ENCODE peak calls at places on chromosomes 5 and 9, in nine cellular contexts. One of them, this sample, is unnamed.

GRCh38 chr5:132504746-132505145 is 14.2 kb upstream of the IRF1 start:
- ATAC-seq in gastrocnemius medialis: no peak
- ATAC-seq in Right ventricle myocardium superior: no peak
- ATAC-seq in activated CD4-positive, alpha-beta T cell treated with anti-CD3 and anti-CD28 coated beads for 36 hours: no peak
- ATAC-seq in activated naive CD8-positive, alpha-beta T cell treated with anti-CD3 and anti-CD28 coated beads, Interleukin-2, amount 10 ng/mL, durations not matched to agents 7 days and 5 days: no peak
- ATAC-seq in stimulated activated naive CD8-positive, alpha-beta T cell treated with anti-CD3 and anti-CD28 coated beads, Interleukin-15, Interleukin-2, amounts not matched to agents 100 U/mL and 50 U/mL, for 24 hours: no peak
- ATAC-seq in CD4-positive, alpha-beta T cell: no peak
- ATAC-seq in pancreas: peak
- ATAC-seq in natural killer cell: no peak
- ATAC-seq in this sample: no peak

GRCh38 chr5:177301503-177302165 is 1.9 kb downstream of the RAB24 start:
- ATAC-seq in Right ventricle myocardium superior: no peak
- ATAC-seq in natural killer cell: no peak
- ATAC-seq in activated naive CD8-positive, alpha-beta T cell treated with anti-CD3 and anti-CD28 coated beads, Interleukin-2, amount 10 ng/mL, durations not matched to agents 7 days and 5 days: no peak
- ATAC-seq in activated CD4-positive, alpha-beta T cell treated with anti-CD3 and anti-CD28 coated beads for 36 hours: no peak
- ATAC-seq in CD4-positive, alpha-beta T cell: no peak
- ATAC-seq in pancreas: peak
- ATAC-seq in stimulated activated naive CD8-positive, alpha-beta T cell treated with anti-CD3 and anti-CD28 coated beads, Interleukin-15, Interleukin-2, amounts not matched to agents 100 U/mL and 50 U/mL, for 24 hours: no peak
- ATAC-seq in gastrocnemius medialis: no peak
- ATAC-seq in this sample: peak

GRCh38 chr5:145510769-145511168 is 324.4 kb downstream of the PRELID2 start:
- ATAC-seq in pancreas: no peak
- ATAC-seq in Right ventricle myocardium superior: no peak
- ATAC-seq in activated naive CD8-positive, alpha-beta T cell treated with anti-CD3 and anti-CD28 coated beads, Interleukin-2, amount 10 ng/mL, durations not matched to agents 7 days and 5 days: no peak
- ATAC-seq in CD4-positive, alpha-beta T cell: no peak
- ATAC-seq in stimulated activated naive CD8-positive, alpha-beta T cell treated with anti-CD3 and anti-CD28 coated beads, Interleukin-15, Interleukin-2, amounts not matched to agents 100 U/mL and 50 U/mL, for 24 hours: no peak
- ATAC-seq in gastrocnemius medialis: no peak
- ATAC-seq in natural killer cell: no peak
- ATAC-seq in activated CD4-positive, alpha-beta T cell treated with anti-CD3 and anti-CD28 coated beads for 36 hours: no peak
- ATAC-seq in this sample: no peak

GRCh38 chr9:122254761-122255160 is 9.9 kb downstream of the RBM18 start:
- ATAC-seq in gastrocnemius medialis: no peak
- ATAC-seq in activated CD4-positive, alpha-beta T cell treated with anti-CD3 and anti-CD28 coated beads for 36 hours: no peak
- ATAC-seq in pancreas: no peak
- ATAC-seq in natural killer cell: no peak
- ATAC-seq in activated naive CD8-positive, alpha-beta T cell treated with anti-CD3 and anti-CD28 coated beads, Interleukin-2, amount 10 ng/mL, durations not matched to agents 7 days and 5 days: no peak
- ATAC-seq in stimulated activated naive CD8-positive, alpha-beta T cell treated with anti-CD3 and anti-CD28 coated beads, Interleukin-15, Interleukin-2, amounts not matched to agents 100 U/mL and 50 U/mL, for 24 hours: no peak
- ATAC-seq in Right ventricle myocardium superior: no peak
- ATAC-seq in CD4-positive, alpha-beta T cell: no peak
- ATAC-seq in this sample: no peak

GRCh38 chr5:149636861-149637246 is 55.6 kb downstream of the ARHGEF37 start:
- ATAC-seq in Right ventricle myocardium superior: peak
- ATAC-seq in natural killer cell: peak
- ATAC-seq in stimulated activated naive CD8-positive, alpha-beta T cell treated with anti-CD3 and anti-CD28 coated beads, Interleukin-15, Interleukin-2, amounts not matched to agents 100 U/mL and 50 U/mL, for 24 hours: peak
- ATAC-seq in activated CD4-positive, alpha-beta T cell treated with anti-CD3 and anti-CD28 coated beads for 36 hours: peak
- ATAC-seq in pancreas: peak
- ATAC-seq in gastrocnemius medialis: peak
- ATAC-seq in CD4-positive, alpha-beta T cell: peak
- ATAC-seq in activated naive CD8-positive, alpha-beta T cell treated with anti-CD3 and anti-CD28 coated beads, Interleukin-2, amount 10 ng/mL, durations not matched to agents 7 days and 5 days: peak
- ATAC-seq in this sample: peak

GRCh38 chr5:138241688-138242547 is 28.8 kb upstream of the CDC23 start:
- ATAC-seq in activated CD4-positive, alpha-beta T cell treated with anti-CD3 and anti-CD28 coated beads for 36 hours: no peak
- ATAC-seq in pancreas: peak
- ATAC-seq in stimulated activated naive CD8-positive, alpha-beta T cell treated with anti-CD3 and anti-CD28 coated beads, Interleukin-15, Interleukin-2, amounts not matched to agents 100 U/mL and 50 U/mL, for 24 hours: no peak
- ATAC-seq in gastrocnemius medialis: peak
- ATAC-seq in Right ventricle myocardium superior: peak
- ATAC-seq in CD4-positive, alpha-beta T cell: peak
- ATAC-seq in natural killer cell: peak
- ATAC-seq in activated naive CD8-positive, alpha-beta T cell treated with anti-CD3 and anti-CD28 coated beads, Interleukin-2, amount 10 ng/mL, durations not matched to agents 7 days and 5 days: peak
- ATAC-seq in this sample: peak

GRCh38 chr5:115374057-115374775 is 77.8 kb upstream of the CCDC112 start:
- ATAC-seq in CD4-positive, alpha-beta T cell: no peak
- ATAC-seq in activated CD4-positive, alpha-beta T cell treated with anti-CD3 and anti-CD28 coated beads for 36 hours: no peak
- ATAC-seq in stimulated activated naive CD8-positive, alpha-beta T cell treated with anti-CD3 and anti-CD28 coated beads, Interleukin-15, Interleukin-2, amounts not matched to agents 100 U/mL and 50 U/mL, for 24 hours: no peak
- ATAC-seq in pancreas: peak
- ATAC-seq in activated naive CD8-positive, alpha-beta T cell treated with anti-CD3 and anti-CD28 coated beads, Interleukin-2, amount 10 ng/mL, durations not matched to agents 7 days and 5 days: no peak
- ATAC-seq in natural killer cell: no peak
- ATAC-seq in gastrocnemius medialis: no peak
- ATAC-seq in Right ventricle myocardium superior: no peak
- ATAC-seq in this sample: no peak

GRCh38 chr5:138843789-138844461 is 31.2 kb downstream of the LRRTM2 start:
- ATAC-seq in stimulated activated naive CD8-positive, alpha-beta T cell treated with anti-CD3 and anti-CD28 coated beads, Interleukin-15, Interleukin-2, amounts not matched to agents 100 U/mL and 50 U/mL, for 24 hours: no peak
- ATAC-seq in CD4-positive, alpha-beta T cell: no peak
- ATAC-seq in pancreas: no peak
- ATAC-seq in activated CD4-positive, alpha-beta T cell treated with anti-CD3 and anti-CD28 coated beads for 36 hours: no peak
- ATAC-seq in gastrocnemius medialis: no peak
- ATAC-seq in natural killer cell: no peak
- ATAC-seq in activated naive CD8-positive, alpha-beta T cell treated with anti-CD3 and anti-CD28 coated beads, Interleukin-2, amount 10 ng/mL, durations not matched to agents 7 days and 5 days: no peak
- ATAC-seq in Right ventricle myocardium superior: peak
- ATAC-seq in this sample: peak

GRCh38 chr5:134506054-134507039 is 19.1 kb upstream of the JADE2 start:
- ATAC-seq in activated CD4-positive, alpha-beta T cell treated with anti-CD3 and anti-CD28 coated beads for 36 hours: no peak
- ATAC-seq in pancreas: peak
- ATAC-seq in Right ventricle myocardium superior: peak
- ATAC-seq in activated naive CD8-positive, alpha-beta T cell treated with anti-CD3 and anti-CD28 coated beads, Interleukin-2, amount 10 ng/mL, durations not matched to agents 7 days and 5 days: no peak
- ATAC-seq in CD4-positive, alpha-beta T cell: no peak
- ATAC-seq in stimulated activated naive CD8-positive, alpha-beta T cell treated with anti-CD3 and anti-CD28 coated beads, Interleukin-15, Interleukin-2, amounts not matched to agents 100 U/mL and 50 U/mL, for 24 hours: no peak
- ATAC-seq in gastrocnemius medialis: peak
- ATAC-seq in natural killer cell: no peak
- ATAC-seq in this sample: peak

GRCh38 chr9:1366300-1366699 is 316.1 kb downstream of the DMRT2 start:
- ATAC-seq in activated CD4-positive, alpha-beta T cell treated with anti-CD3 and anti-CD28 coated beads for 36 hours: peak
- ATAC-seq in gastrocnemius medialis: no peak
- ATAC-seq in Right ventricle myocardium superior: no peak
- ATAC-seq in CD4-positive, alpha-beta T cell: no peak
- ATAC-seq in stimulated activated naive CD8-positive, alpha-beta T cell treated with anti-CD3 and anti-CD28 coated beads, Interleukin-15, Interleukin-2, amounts not matched to agents 100 U/mL and 50 U/mL, for 24 hours: no peak
- ATAC-seq in pancreas: no peak
- ATAC-seq in natural killer cell: no peak
- ATAC-seq in activated naive CD8-positive, alpha-beta T cell treated with anti-CD3 and anti-CD28 coated beads, Interleukin-2, amount 10 ng/mL, durations not matched to agents 7 days and 5 days: peak
- ATAC-seq in this sample: no peak

GRCh38 chr9:136403538-136403914 is 3.6 kb upstream of the SNAPC4 start:
- ATAC-seq in natural killer cell: peak
- ATAC-seq in stimulated activated naive CD8-positive, alpha-beta T cell treated with anti-CD3 and anti-CD28 coated beads, Interleukin-15, Interleukin-2, amounts not matched to agents 100 U/mL and 50 U/mL, for 24 hours: peak
- ATAC-seq in activated CD4-positive, alpha-beta T cell treated with anti-CD3 and anti-CD28 coated beads for 36 hours: peak
- ATAC-seq in pancreas: no peak
- ATAC-seq in activated naive CD8-positive, alpha-beta T cell treated with anti-CD3 and anti-CD28 coated beads, Interleukin-2, amount 10 ng/mL, durations not matched to agents 7 days and 5 days: peak
- ATAC-seq in CD4-positive, alpha-beta T cell: peak
- ATAC-seq in Right ventricle myocardium superior: no peak
- ATAC-seq in gastrocnemius medialis: no peak
- ATAC-seq in this sample: peak

GRCh38 chr5:159571501-159572244 is 241.4 kb upstream of the IL12B start:
- ATAC-seq in pancreas: peak
- ATAC-seq in natural killer cell: no peak
- ATAC-seq in activated CD4-positive, alpha-beta T cell treated with anti-CD3 and anti-CD28 coated beads for 36 hours: no peak
- ATAC-seq in stimulated activated naive CD8-positive, alpha-beta T cell treated with anti-CD3 and anti-CD28 coated beads, Interleukin-15, Interleukin-2, amounts not matched to agents 100 U/mL and 50 U/mL, for 24 hours: no peak
- ATAC-seq in Right ventricle myocardium superior: no peak
- ATAC-seq in gastrocnemius medialis: no peak
- ATAC-seq in CD4-positive, alpha-beta T cell: no peak
- ATAC-seq in activated naive CD8-positive, alpha-beta T cell treated with anti-CD3 and anti-CD28 coated beads, Interleukin-2, amount 10 ng/mL, durations not matched to agents 7 days and 5 days: no peak
- ATAC-seq in this sample: no peak

This sample was measured in esophagus mucosa.